ENCODE peak calls at places on chromosomes 3 and 15, in four cellular contexts. Y is stimulated activated CD4-positive, alpha-beta T cell treated with anti-CD3 and anti-CD28 coated beads, TNF-alpha, amount 100 ng/mL, for 4 hours; H is T-cell; J is endodermal cell. M is an unnamed sample.

GRCh38 chr3:184741259-184741556 is 29.3 kb upstream of the MAGEF1 start:
- DNase-seq in Y (no peak), H (no peak), J (no peak), M (no peak)

GRCh38 chr15:58568157-58568571 is 136.4 kb downstream of the LIPC start:
- DNase-seq in Y (no peak), H (no peak), J (no peak), M (no peak)

GRCh38 chr15:69303337-69304175 is 4.8 kb downstream of the PAQR5 start:
- DNase-seq in Y (no peak), H (no peak), J (no peak), M (no peak)

GRCh38 chr3:184481924-184482671 is 79.5 kb upstream of the EPHB3 start:
- DNase-seq in Y (no peak), H (no peak), J (no peak), M (no peak)

GRCh38 chr3:187319699-187320302 is 28.3 kb upstream of the MASP1 start:
- DNase-seq in Y (peak; percentile 15), H (peak; percentile 18), J (peak; percentile 95), M (peak; percentile 71)

GRCh38 chr3:17954801-17955200 is 212.4 kb upstream of the TBC1D5 start:
- DNase-seq in Y (no peak), H (no peak), J (peak; percentile 59), M (no peak)

GRCh38 chr3:76656531-76657070 is 383.3 kb upstream of the ROBO2 start:
- DNase-seq in Y (no peak), H (no peak), J (no peak), M (no peak)

GRCh38 chr15:40603935-40604334 is 9.9 kb downstream of the KNL1 start:
- DNase-seq in Y (no peak), H (no peak), J (no peak), M (no peak)

GRCh38 chr3:99895706-99896441 is 78.2 kb downstream of the CMSS1 start:
- DNase-seq in Y (no peak), H (no peak), J (no peak), M (no peak)

GRCh38 chr15:74202461-74203401 is at the start of gene STRA6:
- DNase-seq in Y (no peak), H (no peak), J (peak; percentile 98), M (no peak)

GRCh38 chr15:44183363-44183762 is 11.7 kb downstream of the FRMD5 start:
- DNase-seq in Y (no peak), H (no peak), J (no peak), M (no peak)

GRCh38 chr15:91566116-91566515 is 287.4 kb upstream of the SLCO3A1 start:
- DNase-seq in Y (no peak), H (no peak), J (no peak), M (no peak)

GRCh38 chr3:160006282-160007163 is 17.9 kb downstream of the IL12A start:
- DNase-seq in Y (no peak), H (no peak), J (peak; percentile 78), M (no peak)

GRCh38 chr3:14431928-14432834 is 29.8 kb downstream of the SLC6A6 start:
- DNase-seq in Y (peak; percentile 90), H (peak; percentile 95), J (peak; percentile 93), M (peak; percentile 94)

GRCh38 chr3:143648708-143649107 is 199.6 kb downstream of the SLC9A9 start:
- DNase-seq in Y (no peak), H (no peak), J (peak; percentile 78), M (no peak)

GRCh38 chr3:14358426-14359211 is 43.8 kb upstream of the SLC6A6 start:
- DNase-seq in Y (no peak), H (no peak), J (no peak), M (no peak)

GRCh38 chr15:29675791-29676301 is 146.4 kb downstream of the TJP1 start:
- DNase-seq in Y (no peak), H (no peak), J (peak; percentile 74), M (no peak)

GRCh38 chr3:5188419-5189405 is 1.2 kb downstream of the EDEM1 start:
- DNase-seq in Y (peak; percentile 34), H (peak; percentile 69), J (peak; percentile 74), M (no peak)

GRCh38 chr3:124230928-124231456 is 239.1 kb upstream of the ROPN1 start:
- DNase-seq in Y (no peak), H (no peak), J (no peak), M (no peak)

M was measured in psoas muscle.